ENCODE peak calls at places on chromosomes 16 and 17, in four cellular contexts. One of them, this sample, is unnamed.

GRCh38 chr16:88321635-88322499 is 60.9 kb upstream of the ZNF469 start:
- DNase-seq in fibroblast of lung: no peak
- DNase-seq in AG04450: no peak
- DNase-seq in HEK293T: no peak
- DNase-seq in this sample: no peak

GRCh38 chr17:18960803-18961511 is 9.0 kb downstream of the SLC5A10 start:
- DNase-seq in HEK293T: peak; percentile 88
- DNase-seq in AG04450: no peak
- DNase-seq in fibroblast of lung: peak; percentile 60
- DNase-seq in this sample: peak; percentile 64

GRCh38 chr16:16930309-16931000 is 540.3 kb downstream of the XYLT1 start:
- DNase-seq in AG04450: no peak
- DNase-seq in HEK293T: no peak
- DNase-seq in fibroblast of lung: no peak
- DNase-seq in this sample: no peak

GRCh38 chr17:57645950-57646686 is 99.0 kb downstream of the CCDC182 start:
- DNase-seq in HEK293T: no peak
- DNase-seq in AG04450: no peak
- DNase-seq in fibroblast of lung: no peak
- DNase-seq in this sample: no peak

GRCh38 chr17:30021708-30022317 is 80.4 kb downstream of the EFCAB5 start:
- DNase-seq in HEK293T: peak; percentile 26
- DNase-seq in AG04450: peak; percentile 13
- DNase-seq in fibroblast of lung: peak; percentile 67
- DNase-seq in this sample: peak; percentile 71

GRCh38 chr17:18226284-18226945 is 980 bp downstream of the LLGL1 start:
- DNase-seq in AG04450: no peak
- DNase-seq in fibroblast of lung: no peak
- DNase-seq in HEK293T: no peak
- DNase-seq in this sample: no peak

GRCh38 chr16:56632160-56632847 is at the start of gene MT1M:
- DNase-seq in HEK293T: no peak
- DNase-seq in fibroblast of lung: no peak
- DNase-seq in AG04450: no peak
- DNase-seq in this sample: no peak

GRCh38 chr17:35460354-35460851 is 11.8 kb upstream of the SLFN13 start:
- DNase-seq in AG04450: no peak
- DNase-seq in fibroblast of lung: no peak
- DNase-seq in HEK293T: peak; percentile 6
- DNase-seq in this sample: no peak

GRCh38 chr16:24085665-24086064 is 170.5 kb upstream of the CACNG3 start:
- DNase-seq in AG04450: no peak
- DNase-seq in HEK293T: no peak
- DNase-seq in fibroblast of lung: no peak
- DNase-seq in this sample: no peak

GRCh38 chr17:39618252-39618913 is 8.4 kb upstream of the PPP1R1B start:
- DNase-seq in HEK293T: no peak
- DNase-seq in AG04450: no peak
- DNase-seq in fibroblast of lung: no peak
- DNase-seq in this sample: peak; percentile 43

GRCh38 chr16:10754941-10755340 is 11.3 kb downstream of the NUBP1 start:
- DNase-seq in AG04450: no peak
- DNase-seq in fibroblast of lung: peak; percentile 43
- DNase-seq in HEK293T: no peak
- DNase-seq in this sample: peak; percentile 11

GRCh38 chr16:50547944-50548658 is at the start of gene NKD1:
- DNase-seq in fibroblast of lung: peak; percentile 27
- DNase-seq in HEK293T: peak; percentile 93
- DNase-seq in AG04450: no peak
- DNase-seq in this sample: peak; percentile 26

GRCh38 chr17:81576621-81577277 is 24.6 kb upstream of the FAAP100 start:
- DNase-seq in HEK293T: no peak
- DNase-seq in fibroblast of lung: peak; percentile 74
- DNase-seq in AG04450: no peak
- DNase-seq in this sample: peak; percentile 78

GRCh38 chr17:68314916-68315535 is 23.7 kb downstream of the ARSG start:
- DNase-seq in fibroblast of lung: peak; percentile 30
- DNase-seq in HEK293T: no peak
- DNase-seq in AG04450: no peak
- DNase-seq in this sample: no peak

GRCh38 chr17:80220709-80221215 is 535 bp downstream of the SLC26A11 start:
- DNase-seq in HEK293T: peak; percentile 57
- DNase-seq in fibroblast of lung: no peak
- DNase-seq in AG04450: no peak
- DNase-seq in this sample: peak; percentile 14

GRCh38 chr17:82241183-82241925 is 12.5 kb downstream of the SLC16A3 start:
- DNase-seq in AG04450: no peak
- DNase-seq in fibroblast of lung: peak; percentile 67
- DNase-seq in HEK293T: no peak
- DNase-seq in this sample: peak; percentile 85

GRCh38 chr16:88473666-88474534 is 20.8 kb downstream of the ZFPM1 start:
- DNase-seq in fibroblast of lung: peak; percentile 67
- DNase-seq in AG04450: peak; percentile 30
- DNase-seq in HEK293T: no peak
- DNase-seq in this sample: peak; percentile 55

GRCh38 chr16:89155184-89155679 is 16.3 kb upstream of the CDH15 start:
- DNase-seq in fibroblast of lung: peak; percentile 87
- DNase-seq in HEK293T: no peak
- DNase-seq in AG04450: peak; percentile 47
- DNase-seq in this sample: peak; percentile 67

GRCh38 chr16:22352726-22353125 is 21.7 kb downstream of the CDR2 start:
- DNase-seq in HEK293T: no peak
- DNase-seq in fibroblast of lung: no peak
- DNase-seq in AG04450: no peak
- DNase-seq in this sample: no peak

GRCh38 chr16:17939723-17940122 is 396.8 kb downstream of the NPIPA8 start:
- DNase-seq in fibroblast of lung: no peak
- DNase-seq in HEK293T: no peak
- DNase-seq in AG04450: no peak
- DNase-seq in this sample: no peak

GRCh38 chr16:65388592-65388991 is 266.7 kb upstream of the CDH11 start:
- DNase-seq in HEK293T: no peak
- DNase-seq in fibroblast of lung: peak; percentile 80
- DNase-seq in AG04450: no peak
- DNase-seq in this sample: no peak

GRCh38 chr17:5758651-5759050 is 174.3 kb upstream of the NLRP1 start:
- DNase-seq in HEK293T: no peak
- DNase-seq in fibroblast of lung: no peak
- DNase-seq in AG04450: no peak
- DNase-seq in this sample: peak; percentile 82

GRCh38 chr17:15261818-15262290 is 3.3 kb downstream of the PMP22 start:
- DNase-seq in AG04450: no peak
- DNase-seq in fibroblast of lung: peak; percentile 37
- DNase-seq in HEK293T: no peak
- DNase-seq in this sample: peak; percentile 48

GRCh38 chr17:28667870-28668269 is 5.9 kb downstream of the SUPT6H start:
- DNase-seq in HEK293T: no peak
- DNase-seq in AG04450: no peak
- DNase-seq in fibroblast of lung: peak; percentile 18
- DNase-seq in this sample: no peak

GRCh38 chr17:44002141-44002848 is 2.1 kb upstream of the NAGS start:
- DNase-seq in AG04450: peak; percentile 41
- DNase-seq in fibroblast of lung: peak; percentile 88
- DNase-seq in HEK293T: no peak
- DNase-seq in this sample: peak; percentile 82

GRCh38 chr17:72514888-72515287 is 394.1 kb downstream of the SOX9 start:
- DNase-seq in fibroblast of lung: peak; percentile 76
- DNase-seq in HEK293T: no peak
- DNase-seq in AG04450: peak; percentile 58
- DNase-seq in this sample: no peak

GRCh38 chr17:14552311-14552710 is 251.4 kb downstream of the HS3ST3B1 start:
- DNase-seq in AG04450: no peak
- DNase-seq in fibroblast of lung: peak; percentile 54
- DNase-seq in HEK293T: no peak
- DNase-seq in this sample: no peak

GRCh38 chr17:4127555-4127954 is 15.3 kb downstream of the ZZEF1 start:
- DNase-seq in AG04450: no peak
- DNase-seq in HEK293T: no peak
- DNase-seq in fibroblast of lung: no peak
- DNase-seq in this sample: no peak

GRCh38 chr16:61829631-61830030 is 206.6 kb downstream of the CDH8 start:
- DNase-seq in AG04450: no peak
- DNase-seq in fibroblast of lung: no peak
- DNase-seq in HEK293T: no peak
- DNase-seq in this sample: no peak

GRCh38 chr17:10149573-10150399 is 48.6 kb downstream of the GAS7 start:
- DNase-seq in fibroblast of lung: peak; percentile 93
- DNase-seq in HEK293T: no peak
- DNase-seq in AG04450: no peak
- DNase-seq in this sample: no peak

GRCh38 chr16:78487471-78487870 is 388.0 kb downstream of the WWOX start:
- DNase-seq in AG04450: no peak
- DNase-seq in fibroblast of lung: no peak
- DNase-seq in HEK293T: no peak
- DNase-seq in this sample: no peak

This sample was measured in endothelial cell of umbilical vein.